ENCODE peak calls at places on chromosome 20, in nine cellular contexts. H, C, I, J, E, K, A, S and M are unnamed samples.

GRCh38 chr20:51492167-51493092 is 50.1 kb downstream of the NFATC2 start:
- DNase-seq in H (peak), C (no peak), I (no peak), J (no peak), E (peak), K (no peak), A (no peak), S (no peak), M (peak)

GRCh38 chr20:3092611-3093379 is 8.3 kb upstream of the AVP start:
- DNase-seq in H (peak), C (no peak), I (no peak), J (no peak), E (no peak), K (no peak), A (peak), S (no peak), M (no peak)

GRCh38 chr20:38184098-38184497 is 19.0 kb upstream of the TGM2 start:
- DNase-seq in H (no peak), C (no peak), I (no peak), J (no peak), E (no peak), K (no peak), A (no peak), S (no peak), M (no peak)

GRCh38 chr20:49140834-49141233 is 47.3 kb downstream of the STAU1 start:
- DNase-seq in H (no peak), C (no peak), I (no peak), J (no peak), E (no peak), K (no peak), A (no peak), S (no peak), M (no peak)

GRCh38 chr20:45293041-45294002 is 13.3 kb upstream of the RBPJL start:
- DNase-seq in H (peak), C (no peak), I (peak), J (peak), E (peak), K (peak), A (peak), S (peak), M (peak)

GRCh38 chr20:37363221-37364012 is 17.5 kb downstream of the SRC start:
- DNase-seq in H (peak), C (no peak), I (no peak), J (no peak), E (peak), K (no peak), A (no peak), S (no peak), M (no peak)

GRCh38 chr20:33812673-33813462 is 1.7 kb downstream of the CHMP4B start:
- DNase-seq in H (peak), C (no peak), I (no peak), J (no peak), E (no peak), K (peak), A (no peak), S (no peak), M (no peak)

GRCh38 chr20:53194310-53194709 is 222.2 kb downstream of the TSHZ2 start:
- DNase-seq in H (no peak), C (no peak), I (no peak), J (no peak), E (no peak), K (no peak), A (no peak), S (no peak), M (no peak)

GRCh38 chr20:39032997-39033396 is 70.9 kb downstream of the DHX35 start:
- DNase-seq in H (no peak), C (no peak), I (no peak), J (no peak), E (no peak), K (no peak), A (no peak), S (no peak), M (no peak)

GRCh38 chr20:1528811-1529210 is 28.7 kb downstream of the SIRPD start:
- DNase-seq in H (no peak), C (no peak), I (peak), J (no peak), E (no peak), K (no peak), A (no peak), S (no peak), M (no peak)

GRCh38 chr20:46268131-46268611 is 40.1 kb downstream of the CDH22 start:
- DNase-seq in H (peak), C (no peak), I (no peak), J (no peak), E (no peak), K (no peak), A (no peak), S (no peak), M (no peak)